ENCODE peak calls at places on chromosomes 4 and X, in ten cellular contexts. B is SK-N-SH; V is endothelial cell; N is activated CD4-positive, alpha-beta T cell treated with anti-CD3 and anti-CD28 coated beads, Interleukin-2, amount 50 U/mL, for 24 hours; C is IMR-90; Y is stimulated activated CD8-positive, alpha-beta memory T cell treated with anti-CD3 and anti-CD28 coated beads, Interleukin-15, amount 100 ng/mL, for 4 hours; U is MG63; X is germinal center; O is body of pancreas; P is fibroblast of pulmonary artery. K is an unnamed sample.

GRCh38 chr4:71074452-71075299 is 81.2 kb downstream of the DCK start:
- DNase-seq in V (no peak), Y (no peak), P (no peak), N (no peak), B (no peak), O (peak; percentile 56), C (no peak), U (peak; percentile 2), X (no peak), K (no peak)

GRCh38 chr4:180422989-180423766 is 1820.0 kb upstream of the TENM3 start:
- DNase-seq in B (no peak), C (no peak), X (no peak), N (no peak), P (no peak), O (no peak), Y (no peak), V (no peak), U (no peak), K (no peak)

GRCh38 chr4:2036327-2036726 is 22.8 kb upstream of the NAT8L start:
- DNase-seq in O (no peak), Y (no peak), B (no peak), V (no peak), U (no peak), N (no peak), C (no peak), X (no peak), P (no peak), K (no peak)

GRCh38 chrX:140503230-140503585 is 1.7 kb downstream of the SOX3 start:
- DNase-seq in U (no peak), N (no peak), C (no peak), Y (no peak), V (no peak), X (no peak), P (no peak), O (no peak), B (peak; percentile 10), K (no peak)

GRCh38 chr4:25303578-25303977 is 9.0 kb upstream of the ZCCHC4 start:
- DNase-seq in C (no peak), X (no peak), Y (no peak), B (no peak), P (no peak), N (no peak), O (no peak), V (no peak), U (no peak), K (no peak)

GRCh38 chr4:3371581-3372001 is 70.2 kb upstream of the HGFAC start:
- DNase-seq in U (no peak), Y (no peak), X (no peak), O (no peak), C (peak; percentile 21), V (no peak), B (peak; percentile 38), P (peak; percentile 49), N (no peak), K (no peak)

GRCh38 chr4:148112231-148112982 is 329.8 kb downstream of the NR3C2 start:
- DNase-seq in Y (no peak), U (no peak), C (peak; percentile 55), X (no peak), O (no peak), P (peak; percentile 43), B (no peak), V (no peak), N (peak; percentile 17), K (no peak)

GRCh38 chrX:69226459-69227158 is 61.4 kb upstream of the PJA1 start:
- DNase-seq in U (no peak), B (no peak), V (no peak), O (no peak), P (no peak), Y (no peak), C (no peak), N (no peak), X (no peak), K (no peak)

GRCh38 chr4:23884731-23885130 is 5.1 kb downstream of the PPARGC1A start:
- DNase-seq in P (no peak), V (no peak), B (no peak), U (no peak), C (no peak), N (no peak), Y (no peak), O (no peak), X (no peak), K (no peak)

GRCh38 chrX:13937370-13938052 is 92.2 kb downstream of the GEMIN8 start:
- DNase-seq in B (peak; percentile 44), Y (no peak), P (peak; percentile 20), X (no peak), C (peak; percentile 53), U (no peak), N (no peak), V (no peak), O (no peak), K (no peak)

GRCh38 chr4:2925931-2926860 is 37.0 kb downstream of the NOP14 start:
- DNase-seq in P (no peak), U (no peak), Y (no peak), C (no peak), V (no peak), N (no peak), B (no peak), X (no peak), O (peak; percentile 10), K (peak; percentile 35)

GRCh38 chrX:103756736-103757135 is 19.9 kb upstream of the PLP1 start:
- DNase-seq in P (no peak), V (no peak), Y (no peak), N (no peak), X (no peak), C (no peak), U (no peak), O (no peak), B (no peak), K (no peak)

GRCh38 chr4:24763631-24764302 is 31.6 kb upstream of the SOD3 start:
- DNase-seq in N (no peak), O (no peak), X (no peak), P (peak; percentile 53), U (peak; percentile 44), Y (no peak), C (peak; percentile 74), V (no peak), B (no peak), K (no peak)

GRCh38 chr4:119623025-119623424 is 5.6 kb downstream of the PDE5A start:
- DNase-seq in N (no peak), O (no peak), U (no peak), X (no peak), P (peak; percentile 30), V (no peak), Y (no peak), C (peak; percentile 55), B (no peak), K (no peak)

GRCh38 chr4:187204389-187204920 is 480.8 kb upstream of the FAT1 start:
- DNase-seq in P (no peak), U (no peak), X (no peak), N (no peak), B (no peak), Y (no peak), V (no peak), C (peak; percentile 12), O (no peak), K (no peak)

GRCh38 chrX:100643943-100644587 is at the start of gene SRPX2:
- DNase-seq in C (peak; percentile 91), O (no peak), P (peak; percentile 91), Y (no peak), X (no peak), U (peak; percentile 76), B (no peak), N (no peak), V (no peak), K (no peak)

GRCh38 chrX:111102636-111103035 is 6.6 kb downstream of the PAK3 start:
- DNase-seq in X (no peak), N (no peak), O (no peak), Y (no peak), U (no peak), V (no peak), C (no peak), B (no peak), P (no peak), K (no peak)

GRCh38 chr4:168408620-168409019 is 71.7 kb downstream of the DDX60L start:
- DNase-seq in V (no peak), X (no peak), O (peak; percentile 33), Y (no peak), P (peak; percentile 98), U (peak; percentile 78), B (peak; percentile 42), N (no peak), C (peak; percentile 98), K (peak; percentile 50)

GRCh38 chrX:31154941-31155340 is 83.1 kb upstream of the FTHL17 start:
- DNase-seq in O (no peak), U (no peak), V (no peak), P (no peak), N (no peak), X (no peak), Y (no peak), C (no peak), B (peak; percentile 10), K (no peak)

GRCh38 chr4:145679520-145679919 is 426 bp upstream of the C4orf51 start:
- DNase-seq in O (peak; percentile 40), U (peak; percentile 79), P (peak; percentile 55), Y (no peak), C (peak; percentile 97), B (no peak), N (no peak), X (no peak), V (no peak), K (no peak)

GRCh38 chrX:154366666-154367055 is 7.8 kb downstream of the FLNA start:
- DNase-seq in O (no peak), C (no peak), V (no peak), N (no peak), Y (no peak), U (peak; percentile 38), X (no peak), P (no peak), B (no peak), K (no peak)

GRCh38 chr4:42282081-42282901 is 115.0 kb upstream of the SHISA3 start:
- DNase-seq in P (peak; percentile 87), N (peak; percentile 22), B (peak; percentile 81), V (peak; percentile 60), U (peak; percentile 11), C (peak; percentile 68), X (peak; percentile 69), O (peak; percentile 44), Y (no peak), K (peak; percentile 24)

GRCh38 chrX:21766101-21766500 is 8.2 kb upstream of the SMPX start:
- DNase-seq in O (no peak), B (no peak), N (no peak), U (no peak), C (no peak), V (no peak), P (no peak), X (no peak), Y (no peak), K (no peak)

GRCh38 chrX:14581081-14581480 is 51.7 kb downstream of the GLRA2 start:
- DNase-seq in P (no peak), C (no peak), U (no peak), X (no peak), B (no peak), V (no peak), N (no peak), Y (no peak), O (no peak), K (no peak)

GRCh38 chrX:80556148-80556547 is 135.9 kb downstream of the TENT5D start:
- DNase-seq in X (no peak), V (no peak), N (no peak), C (no peak), Y (no peak), O (no peak), B (no peak), P (no peak), U (no peak), K (no peak)

GRCh38 chr4:54663181-54663580 is 5.4 kb downstream of the KIT start:
- DNase-seq in N (no peak), V (no peak), P (no peak), B (no peak), O (no peak), U (no peak), X (no peak), Y (no peak), C (no peak), K (no peak)

GRCh38 chrX:43735957-43736356 is 79.9 kb downstream of the MAOA start:
- DNase-seq in C (no peak), B (no peak), X (no peak), P (no peak), U (no peak), N (no peak), O (no peak), V (no peak), Y (no peak), K (no peak)

GRCh38 chr4:3069661-3070199 is 4.6 kb downstream of the HTT-AS start:
- DNase-seq in P (no peak), Y (no peak), U (no peak), C (no peak), B (no peak), V (no peak), N (no peak), O (no peak), X (no peak), K (no peak)